ENCODE peak calls at places on chromosomes 11 and 22, in five cellular contexts. I is AG09319; R is stimulated activated CD4-positive, alpha-beta T cell treated with anti-CD3 and anti-CD28 coated beads, Interleukin-4, amount 100 ng/mL, for 48 hours; L is activated T-cell treated with anti-CD3 and anti-CD28 coated beads for 1 hour; O is NCI-H460. T is an unnamed sample.
A peak's percentile ranks its signal among the peaks of the same experiment; 100 is the strongest.

GRCh38 chr22:46561435-46561905 is 24.1 kb upstream of the CELSR1 start:
- DNase-seq in L (no peak), R (no peak), I (no peak), O (no peak), T (no peak)

GRCh38 chr11:68181719-68182451 is 31.2 kb downstream of the KMT5B start:
- DNase-seq in O (no peak), I (peak; percentile 4), R (no peak), L (no peak), T (no peak)

GRCh38 chr11:129458278-129458677 is 82.6 kb downstream of the BARX2 start:
- DNase-seq in L (no peak), O (no peak), I (no peak), R (no peak), T (no peak)

GRCh38 chr11:84924290-84924689 is 702.9 kb downstream of the DLG2 start:
- DNase-seq in O (no peak), R (no peak), I (no peak), L (no peak), T (no peak)

GRCh38 chr11:104705475-104706195 is 192.6 kb downstream of the CASP12 start:
- DNase-seq in L (peak; percentile 43), O (no peak), R (peak; percentile 30), I (no peak), T (no peak)

GRCh38 chr22:35601743-35602633 is 15.1 kb downstream of the MB start:
- DNase-seq in I (peak; percentile 52), R (no peak), L (no peak), O (peak; percentile 14), T (no peak)

GRCh38 chr22:40953446-40953845 is 2.3 kb downstream of the RBX1 start:
- DNase-seq in I (no peak), O (no peak), L (no peak), R (no peak), T (no peak)

GRCh38 chr11:31966846-31967245 is 124.0 kb upstream of the RCN1 start:
- DNase-seq in R (no peak), O (no peak), L (no peak), I (no peak), T (no peak)

GRCh38 chr22:29072193-29072978 is 449 bp upstream of the KREMEN1 start:
- DNase-seq in O (peak; percentile 54), I (peak; percentile 14), L (peak; percentile 69), R (peak; percentile 80), T (peak; percentile 69)

GRCh38 chr11:64276653-64277431 is 7.6 kb downstream of the BAD start:
- DNase-seq in R (no peak), O (peak; percentile 89), I (no peak), L (no peak), T (no peak)

GRCh38 chr22:40363059-40363458 is 7.3 kb upstream of the SGSM3 start:
- DNase-seq in L (no peak), R (no peak), O (no peak), I (no peak), T (no peak)

GRCh38 chr11:8610532-8611116 is 16.6 kb upstream of the STK33 start:
- DNase-seq in I (no peak), O (no peak), L (no peak), R (peak; percentile 3), T (peak; percentile 4)

GRCh38 chr11:34234086-34234740 is 123.6 kb downstream of the ABTB2 start:
- DNase-seq in R (peak; percentile 54), L (peak; percentile 59), I (no peak), O (peak; percentile 37), T (no peak)

GRCh38 chr11:116694815-116695590 is 77.8 kb downstream of the BUD13 start:
- DNase-seq in O (no peak), R (no peak), L (no peak), I (no peak), T (no peak)

GRCh38 chr22:39214006-39214382 is 30.8 kb downstream of the PDGFB start:
- DNase-seq in O (no peak), L (no peak), I (no peak), R (no peak), T (no peak)

GRCh38 chr11:73957654-73958361 is 7.0 kb downstream of the DNAJB13 start:
- DNase-seq in I (no peak), O (no peak), L (no peak), R (no peak), T (no peak)

GRCh38 chr11:65133724-65134123 is 595 bp downstream of the SYVN1 start:
- DNase-seq in I (no peak), O (no peak), R (no peak), L (no peak), T (no peak)

GRCh38 chr11:34343153-34343552 is 14.7 kb downstream of the ABTB2 start:
- DNase-seq in O (no peak), I (no peak), R (no peak), L (no peak), T (no peak)

GRCh38 chr22:23376256-23376655 is 195.9 kb downstream of the BCR start:
- DNase-seq in O (peak; percentile 24), R (peak; percentile 34), I (no peak), L (no peak), T (no peak)

GRCh38 chr11:1200611-1201191 is 22.2 kb upstream of the MUC5B start:
- DNase-seq in I (no peak), O (no peak), R (no peak), L (no peak), T (no peak)

GRCh38 chr11:63511349-63511748 is 5.5 kb downstream of the LGALS12 start:
- DNase-seq in O (no peak), L (no peak), R (no peak), I (no peak), T (no peak)

GRCh38 chr22:31019276-31019930 is 50.3 kb downstream of the TUG1 start:
- DNase-seq in O (no peak), I (no peak), L (no peak), R (no peak), T (no peak)

GRCh38 chr11:134503104-134503503 is 91.1 kb upstream of the B3GAT1 start:
- DNase-seq in R (no peak), I (no peak), L (no peak), O (no peak), T (no peak)

GRCh38 chr11:27495710-27496300 is 10.8 kb downstream of the LIN7C start:
- DNase-seq in I (no peak), L (no peak), O (no peak), R (no peak), T (no peak)

GRCh38 chr11:72787262-72788104 is 6.4 kb downstream of the STARD10 start:
- DNase-seq in O (no peak), R (no peak), I (no peak), L (no peak), T (no peak)

GRCh38 chr11:9753031-9753430 is 89.2 kb downstream of the SWAP70 start:
- DNase-seq in O (no peak), L (no peak), R (no peak), I (no peak), T (no peak)

GRCh38 chr11:26665946-26666345 is 55.9 kb downstream of the SLC5A12 start:
- DNase-seq in I (no peak), R (no peak), O (no peak), L (no peak), T (no peak)